ENCODE peak calls at places on chromosomes 4 and X, in eight cellular contexts. R is amygdala; B is stimulated activated CD8-positive, alpha-beta memory T cell treated with anti-CD3 and anti-CD28 coated beads, Interleukin-7, amount 100 ng/mL, for 24 hours; P is upper lobe of left lung; U is T-cell; S is activated CD8-positive, alpha-beta memory T cell treated with anti-CD3 and anti-CD28 coated beads, Interleukin-2, amount 10 ng/mL, durations not matched to agents 7 days and 5 days; W is adrenal gland; C is lower lobe of right lung. L is an unnamed sample.

GRCh38 chr4:153748378-153748777 is 11.4 kb downstream of the RNF175 start:
- DNase-seq in R (no peak), B (no peak), P (peak), U (no peak), S (no peak), W (peak), C (no peak), L (no peak)

GRCh38 chr4:139951051-139951450 is 202.9 kb downstream of the MAML3 start:
- DNase-seq in R (no peak), B (no peak), P (no peak), U (no peak), S (peak), W (no peak), C (no peak), L (peak)

GRCh38 chr4:33649015-33649414 is 2595.3 kb downstream of the ARAP2 start:
- DNase-seq in R (no peak), B (no peak), P (no peak), U (no peak), S (no peak), W (no peak), C (no peak), L (no peak)

GRCh38 chr4:110589297-110589696 is 33.6 kb downstream of the PITX2 start:
- DNase-seq in R (no peak), B (no peak), P (no peak), U (no peak), S (no peak), W (no peak), C (no peak), L (no peak)

GRCh38 chr4:170497105-170497504 is 407.3 kb upstream of the AADAT start:
- DNase-seq in R (no peak), B (no peak), P (no peak), U (no peak), S (no peak), W (no peak), C (no peak), L (no peak)

GRCh38 chr4:54439831-54440243 is 210.7 kb downstream of the PDGFRA start:
- DNase-seq in R (peak), B (no peak), P (peak), U (no peak), S (no peak), W (peak), C (peak), L (no peak)

GRCh38 chr4:84917087-84917821 is 49.2 kb downstream of the WDFY3 start:
- DNase-seq in R (no peak), B (no peak), P (no peak), U (no peak), S (no peak), W (no peak), C (no peak), L (no peak)

GRCh38 chr4:187608001-187608421 is 387.6 kb upstream of the ZFP42 start:
- DNase-seq in R (no peak), B (no peak), P (no peak), U (no peak), S (no peak), W (no peak), C (no peak), L (no peak)

GRCh38 chr4:8409271-8410065 is 31.1 kb downstream of the ACOX3 start:
- DNase-seq in R (no peak), B (peak), P (peak), U (peak), S (peak), W (no peak), C (peak), L (peak)

GRCh38 chr4:100517864-100518341 is at the start of gene EMCN:
- DNase-seq in R (no peak), B (no peak), P (no peak), U (no peak), S (no peak), W (no peak), C (no peak), L (no peak)

GRCh38 chrX:112968351-112969133 is 127.9 kb upstream of the AMOT start:
- DNase-seq in R (no peak), B (no peak), P (no peak), U (no peak), S (no peak), W (no peak), C (no peak), L (no peak)